ENCODE peak calls at places on chromosomes 6 and 20, in four cellular contexts. J is aorta, A is heart right ventricle, V is testis. Z is an unnamed sample.

GRCh38 chr20:33875055-33875454 is 63.9 kb downstream of the CHMP4B start:
- DNase-seq in J (no peak), A (no peak), V (no peak), Z (no peak)

GRCh38 chr6:109782401-109783046 is 91.4 kb downstream of the FIG4 start:
- DNase-seq in J (no peak), V (no peak), A (no peak), Z (no peak)

GRCh38 chr6:159899994-159900745 is 9.4 kb downstream of the MAS1 start:
- DNase-seq in V (no peak), A (no peak), J (no peak), Z (peak)

GRCh38 chr6:39517763-39518162 is 195.3 kb upstream of the KCNK16 start:
- DNase-seq in V (no peak), A (no peak), J (no peak), Z (peak)

GRCh38 chr20:42074944-42075343 is 456.8 kb upstream of the CHD6 start:
- DNase-seq in J (no peak), A (no peak), V (no peak), Z (no peak)

GRCh38 chr6:47729019-47729418 is 30.6 kb downstream of the ADGRF4 start:
- DNase-seq in A (no peak), J (no peak), V (no peak), Z (no peak)

GRCh38 chr6:27333642-27334040 is 21.6 kb upstream of the POM121L2 start:
- DNase-seq in V (no peak), J (no peak), A (no peak), Z (no peak)

GRCh38 chr20:35398660-35399144 is 13.1 kb downstream of the UQCC1 start:
- DNase-seq in A (no peak), V (no peak), J (no peak), Z (no peak)

GRCh38 chr6:101876431-101876830 is 482.9 kb downstream of the GRIK2 start:
- DNase-seq in A (no peak), V (no peak), J (no peak), Z (no peak)

GRCh38 chr6:10976571-10976970 is 67.5 kb downstream of the ELOVL2 start:
- DNase-seq in V (peak), J (no peak), A (no peak), Z (no peak)

GRCh38 chr6:12047304-12047703 is 35.2 kb downstream of the HIVEP1 start:
- DNase-seq in A (no peak), V (no peak), J (peak), Z (no peak)

GRCh38 chr6:75109025-75109424 is 96.8 kb downstream of the COL12A1 start:
- DNase-seq in A (no peak), V (no peak), J (no peak), Z (no peak)

GRCh38 chr6:37617073-37617472 is 80.6 kb downstream of the MDGA1 start:
- DNase-seq in V (no peak), J (no peak), A (no peak), Z (no peak)

GRCh38 chr6:90121982-90122381 is 174.7 kb downstream of the BACH2 start:
- DNase-seq in J (peak), V (no peak), A (no peak), Z (no peak)

GRCh38 chr6:13573669-13574110 is 711 bp upstream of the SIRT5 start:
- DNase-seq in J (peak), V (peak), A (peak), Z (peak)

GRCh38 chr6:41071501-41071922 is 644 bp downstream of the OARD1 start:
- DNase-seq in A (no peak), J (no peak), V (peak), Z (peak)

GRCh38 chr6:66751630-66752029 is 1044.6 kb upstream of the EYS start:
- DNase-seq in V (no peak), J (no peak), A (no peak), Z (no peak)

GRCh38 chr20:4962257-4962855 is 39.0 kb downstream of the SLC23A2 start:
- DNase-seq in A (no peak), J (no peak), V (no peak), Z (no peak)

GRCh38 chr20:10076126-10077080 is 41.6 kb downstream of the ANKEF1 start:
- DNase-seq in V (no peak), J (no peak), A (no peak), Z (no peak)

GRCh38 chr6:19035454-19035853 is 648.3 kb downstream of the RNF144B start:
- DNase-seq in V (peak), J (peak), A (no peak), Z (no peak)

GRCh38 chr6:8074213-8074612 is 10.0 kb upstream of the BLOC1S5 start:
- DNase-seq in J (no peak), A (no peak), V (no peak), Z (no peak)

GRCh38 chr6:57256541-57256940 is 34.4 kb upstream of the RAB23 start:
- DNase-seq in A (no peak), V (no peak), J (no peak), Z (peak)

GRCh38 chr6:112086744-112087135 is 542 bp downstream of the TUBE1 start:
- DNase-seq in A (no peak), J (no peak), V (no peak), Z (peak)

GRCh38 chr6:125129354-125129753 is 24.2 kb upstream of the TPD52L1 start:
- DNase-seq in A (no peak), V (no peak), J (no peak), Z (no peak)

GRCh38 chr20:7627734-7628663 is 312.3 kb downstream of the HAO1 start:
- DNase-seq in A (no peak), V (no peak), J (no peak), Z (peak)

GRCh38 chr6:7313505-7314165 is 636 bp upstream of the SSR1 start:
- DNase-seq in J (no peak), V (no peak), A (no peak), Z (no peak)

GRCh38 chr6:111646034-111646433 is 40.4 kb upstream of the TRAF3IP2 start:
- DNase-seq in J (no peak), A (no peak), V (no peak), Z (no peak)

GRCh38 chr6:136607932-136608772 is 57.9 kb upstream of the MAP7 start:
- DNase-seq in A (peak), J (peak), V (peak), Z (peak)

GRCh38 chr6:27288136-27289044 is 23.7 kb downstream of the POM121L2 start:
- DNase-seq in V (no peak), A (no peak), J (no peak), Z (no peak)

GRCh38 chr20:11850901-11851300 is 66.8 kb upstream of the BTBD3 start:
- DNase-seq in A (no peak), J (no peak), V (no peak), Z (peak)

GRCh38 chr20:31517373-31517772 is 3.1 kb downstream of the HM13 start:
- DNase-seq in V (peak), A (peak), J (peak), Z (peak)

GRCh38 chr6:69090132-69090531 is 455.1 kb downstream of the ADGRB3 start:
- DNase-seq in J (no peak), A (peak), V (no peak), Z (peak)

DNA sequence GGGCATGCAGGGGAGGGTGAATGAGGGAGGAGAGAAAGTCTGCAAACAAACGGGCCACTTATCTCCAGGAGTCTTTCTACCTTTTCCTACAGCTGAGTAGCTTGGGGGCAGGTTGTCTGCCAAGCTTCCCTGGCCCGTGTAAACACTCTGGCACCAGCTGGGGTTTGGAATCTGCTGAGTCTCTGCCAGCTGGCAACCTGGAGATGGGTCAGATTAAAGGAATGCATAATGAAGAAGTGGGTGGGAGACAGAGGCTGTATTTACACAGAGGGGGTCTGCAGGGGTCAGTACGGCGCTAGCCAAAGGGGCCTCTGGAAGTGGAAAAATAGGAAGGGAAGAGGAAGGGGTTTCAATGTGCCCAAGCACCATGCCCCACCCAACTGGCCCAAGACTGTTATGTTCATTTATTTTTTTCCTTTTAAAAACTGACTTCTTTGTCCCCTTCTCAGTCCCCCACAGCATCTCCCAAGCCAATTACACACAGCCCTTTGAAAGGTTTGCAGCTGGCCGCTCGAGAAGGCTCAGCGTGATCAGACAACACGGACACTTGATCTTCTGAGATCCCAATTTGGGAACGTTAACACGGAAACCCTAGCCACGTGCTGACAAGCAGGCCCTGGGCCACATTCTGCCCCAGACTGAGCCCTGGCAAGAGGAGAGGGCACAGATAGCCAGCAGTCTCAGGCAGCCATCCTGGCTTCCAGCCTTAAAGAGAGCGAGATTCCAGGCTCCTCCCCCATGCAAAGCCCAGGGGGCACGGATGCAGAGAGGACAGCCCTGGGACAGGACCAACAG is 25.2 kb downstream of the TRAM2 start:
- DNase-seq in A (peak), V (peak), J (peak), Z (peak)
- H3K4me3 ChIP-seq in A (no peak), V (no peak), J (no peak), Z (no peak)

DNA sequence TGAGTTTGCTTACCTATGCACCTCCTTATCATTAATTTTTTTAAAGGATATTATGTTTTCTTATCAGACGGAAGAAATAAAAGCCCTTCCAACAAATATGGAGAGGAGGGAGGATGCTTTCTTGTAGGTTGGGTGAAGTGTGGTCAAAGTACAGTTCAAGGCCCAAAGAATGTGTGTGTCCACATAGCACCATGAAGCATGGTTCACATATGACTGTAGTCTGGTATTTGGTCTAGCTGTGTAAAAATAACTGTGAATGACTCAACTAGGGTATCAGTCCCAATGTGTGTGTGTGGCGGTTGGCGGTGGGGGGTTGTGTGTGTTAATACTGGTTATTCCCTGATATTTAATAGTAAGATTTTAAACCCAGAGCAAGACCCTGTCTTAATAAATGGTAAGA is 212.7 kb downstream of the TMEM242 start:
- DNase-seq in V (no peak), A (no peak), J (no peak), Z (peak)
- H3K27ac ChIP-seq in V (no peak), A (no peak), J (no peak), Z (peak)

DNA sequence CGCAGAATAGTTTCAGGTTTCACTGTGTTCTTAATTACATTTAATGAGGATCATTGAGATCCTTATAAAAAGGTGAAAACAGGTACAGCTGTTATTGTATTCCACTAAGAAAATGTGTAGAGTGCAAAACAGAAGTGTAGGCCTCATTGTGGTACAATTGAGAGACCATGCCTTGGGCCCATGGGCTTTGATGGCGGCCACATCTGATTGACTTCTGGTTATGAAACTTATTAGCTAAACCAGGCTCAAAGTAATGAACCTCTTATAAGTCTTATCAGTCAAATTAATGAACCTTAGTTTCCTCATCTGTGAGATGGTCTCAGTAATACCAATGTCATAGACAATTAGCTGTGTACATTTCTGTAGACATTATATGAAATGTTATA is 148.7 kb downstream of the ZDHHC14 start:
- DNase-seq in V (no peak), J (no peak), A (no peak), Z (no peak)
- H3K4me3 ChIP-seq in V (no peak), J (no peak), A (no peak), Z (no peak)

GRCh38 chr20:20259534-20259933 is 108.4 kb upstream of the INSM1 start:
- DNase-seq in A (no peak), V (no peak), J (no peak), Z (no peak)
- H3K27ac ChIP-seq in A (no peak), V (no peak), J (no peak), Z (no peak)

DNA sequence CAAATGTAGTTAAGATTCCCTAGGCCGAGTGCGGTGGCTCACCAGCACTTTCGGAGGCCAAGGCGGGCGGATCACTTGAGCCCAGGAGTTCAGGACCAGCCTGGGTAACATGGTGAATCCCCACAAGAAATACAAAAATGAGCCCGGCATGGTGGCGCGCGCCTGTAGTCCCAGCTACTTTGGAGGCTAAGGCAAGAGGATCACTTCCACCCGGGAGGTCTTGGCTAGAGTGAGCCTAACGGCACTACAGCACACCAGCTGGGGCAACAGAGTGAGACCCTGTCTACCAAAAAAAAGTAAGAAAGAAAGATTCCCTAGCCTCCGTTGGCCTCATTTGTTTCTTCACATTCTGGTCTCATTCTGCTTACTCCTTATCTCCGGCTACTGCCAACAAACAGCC is 1.2 kb downstream of the ESF1 start:
- DNase-seq in A (no peak), V (no peak), J (no peak), Z (no peak)
- H3K4me3 ChIP-seq in A (no peak), V (no peak), J (no peak), Z (peak)

GRCh38 chr20:62156254-62156556 is 12.6 kb downstream of the SS18L1 start:
- DNase-seq in V (no peak), A (no peak), J (no peak), Z (no peak)
- H3K27ac ChIP-seq in V (no peak), A (no peak), J (no peak), Z (no peak)

GRCh38 chr6:25404094-25404493 is 124.9 kb downstream of the CARMIL1 start:
- DNase-seq in V (no peak), J (peak), A (no peak), Z (no peak)
- H3K4me3 ChIP-seq in V (no peak), J (no peak), A (no peak), Z (no peak)

DNA sequence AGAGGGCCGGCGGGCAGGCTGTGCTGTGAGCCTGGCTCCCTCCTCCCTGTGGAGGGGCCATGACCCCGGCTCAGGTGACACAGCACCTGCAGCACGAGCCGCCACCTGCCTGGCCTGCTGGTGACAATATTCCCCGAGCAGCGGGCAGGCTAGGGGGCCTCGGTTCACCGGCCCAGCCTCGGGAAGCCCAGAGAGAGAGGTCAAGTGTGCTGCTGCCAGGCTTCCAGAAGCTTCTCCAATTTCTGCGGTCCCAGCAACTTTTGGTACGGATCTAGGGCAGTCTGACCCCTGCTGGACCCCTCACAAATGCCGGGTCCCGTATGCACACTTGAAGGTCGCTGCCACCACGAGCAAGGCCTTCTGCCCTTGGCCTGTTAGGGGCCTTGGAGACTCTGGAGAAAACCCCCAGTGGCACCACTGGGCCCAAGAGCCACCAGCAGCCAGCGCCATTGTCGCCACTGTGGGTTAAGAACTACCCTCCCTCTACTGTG is 38.6 kb upstream of the NOL4L start:
- DNase-seq in V (no peak), J (no peak), A (no peak), Z (no peak)
- H3K27ac ChIP-seq in V (no peak), J (no peak), A (no peak), Z (no peak)

GRCh38 chr6:148779142-148779562 is 32.3 kb downstream of the UST start:
- DNase-seq in A (peak), J (no peak), V (no peak), Z (no peak)

GRCh38 chr6:148776321-148776966 is 29.6 kb downstream of the UST start:
- DNase-seq in A (no peak), V (no peak), J (no peak), Z (peak)

GRCh38 chr6:148780918-148781436 is 34.1 kb downstream of the UST start:
- DNase-seq in J (no peak), V (no peak), A (no peak), Z (no peak)
- H3K4me3 ChIP-seq in J (no peak), V (no peak), A (no peak), Z (no peak)

DNA sequence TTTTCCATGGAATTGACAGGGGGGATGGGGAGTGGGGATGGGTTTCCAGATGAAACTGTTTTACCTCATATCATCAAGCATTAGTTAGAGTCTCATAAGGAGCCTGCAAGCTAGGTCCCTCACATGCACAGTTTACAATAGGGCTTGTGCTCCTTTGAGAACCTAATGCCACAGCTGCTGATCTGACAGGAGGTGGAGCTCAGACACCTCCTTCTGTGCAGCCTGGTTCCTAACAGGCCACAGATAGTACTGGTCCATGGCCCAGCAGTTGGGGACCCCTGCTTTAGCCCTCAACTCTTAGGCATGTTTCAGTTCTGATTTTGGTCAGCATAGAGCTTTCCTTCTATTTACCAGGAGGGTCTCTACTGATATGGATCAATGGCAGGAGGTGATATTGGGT is 251.6 kb downstream of the LAMA2 start:
- DNase-seq in A (no peak), V (peak), J (no peak), Z (no peak)
- H3K27ac ChIP-seq in A (peak), V (peak), J (no peak), Z (no peak)